ENCODE peak calls at places on chromosomes 11 and 22, in ten cellular contexts. A, L, K, X, W, I, F, G, U and M are unnamed samples.

GRCh38 chr11:67310246-67311050 is 7.1 kb downstream of the SSH3 start:
- ATAC-seq in A (no peak), F (no peak), L (no peak), I (no peak), G (no peak), K (no peak), U (no peak), W (no peak), X (no peak), M (no peak)

GRCh38 chr22:38311331-38311635 is 6.0 kb downstream of the CSNK1E start:
- ATAC-seq in K (no peak), F (no peak), L (no peak), X (no peak), A (no peak), I (no peak), W (peak; percentile 9), U (no peak), G (peak; percentile 20), M (no peak)

GRCh38 chr11:36361901-36362391 is 65.9 kb downstream of the PRR5L start:
- ATAC-seq in A (peak; percentile 82), W (no peak), G (no peak), K (peak; percentile 79), I (no peak), X (peak; percentile 28), F (peak; percentile 72), U (no peak), L (no peak), M (no peak)

GRCh38 chr11:95245038-95245437 is 14.0 kb upstream of the SESN3 start:
- ATAC-seq in I (no peak), U (no peak), G (no peak), F (peak; percentile 67), K (no peak), L (no peak), A (peak; percentile 35), W (peak; percentile 86), X (no peak), M (no peak)

GRCh38 chr11:74844072-74844471 is 95.4 kb downstream of the RNF169 start:
- ATAC-seq in W (no peak), K (no peak), G (no peak), A (no peak), F (peak; percentile 93), I (no peak), U (no peak), X (no peak), L (no peak), M (no peak)

GRCh38 chr22:31972180-31972579 is 27.8 kb downstream of the YWHAH start:
- ATAC-seq in G (no peak), F (no peak), W (no peak), K (no peak), I (no peak), U (no peak), L (no peak), X (no peak), A (no peak), M (no peak)

GRCh38 chr11:37786214-37786755 is 1188.2 kb upstream of the RAG2 start:
- ATAC-seq in L (no peak), X (no peak), F (no peak), I (no peak), A (no peak), G (no peak), K (no peak), W (no peak), U (no peak), M (no peak)

GRCh38 chr22:39524089-39524752 is 3.9 kb downstream of the ATF4 start:
- ATAC-seq in I (no peak), U (no peak), X (no peak), L (no peak), K (no peak), A (no peak), G (no peak), F (no peak), W (peak; percentile 2), M (no peak)

GRCh38 chr11:953513-953912 is 27.8 kb downstream of the AP2A2 start:
- ATAC-seq in K (peak; percentile 57), G (no peak), A (peak; percentile 30), L (no peak), W (no peak), F (peak; percentile 11), I (no peak), X (no peak), U (no peak), M (no peak)

GRCh38 chr11:125174057-125174456 is 9.5 kb downstream of the PKNOX2 start:
- ATAC-seq in F (no peak), L (no peak), U (no peak), I (no peak), K (no peak), A (no peak), W (no peak), G (no peak), X (no peak), M (no peak)